ENCODE peak calls at places on chromosomes 13 and 19, in five cellular contexts. O, F, I, W and G are unnamed samples.

GRCh38 chr13:73610799-73611592 is 523.2 kb downstream of the KLF12 start:
- DNase-seq in W (no peak), O (no peak), F (no peak), I (no peak), G (no peak)

GRCh38 chr13:51844862-51845573 is at the start of gene TMEM272:
- DNase-seq in F (no peak), W (no peak), I (peak), O (peak), G (peak)

GRCh38 chr19:39913682-39914333 is 20.6 kb downstream of the FCGBP start:
- DNase-seq in W (no peak), O (no peak), I (no peak), F (no peak), G (no peak)

GRCh38 chr13:110634558-110634957 is 19.2 kb downstream of the NAXD start:
- DNase-seq in F (no peak), O (no peak), I (no peak), W (no peak), G (no peak)

GRCh38 chr13:41127746-41128145 is 4.9 kb downstream of the KBTBD6 start:
- DNase-seq in W (no peak), O (no peak), F (no peak), I (no peak), G (no peak)

GRCh38 chr13:98144501-98145350 is 1.8 kb downstream of the FARP1 start:
- DNase-seq in F (no peak), O (no peak), I (no peak), W (peak), G (no peak)

GRCh38 chr19:7670790-7671189 is 1.9 kb downstream of the RETN start:
- DNase-seq in I (no peak), W (no peak), F (no peak), O (no peak), G (no peak)

GRCh38 chr13:83503424-83503823 is 378.9 kb downstream of the SLITRK1 start:
- DNase-seq in O (no peak), I (no peak), F (no peak), W (no peak), G (no peak)

GRCh38 chr13:108003626-108004025 is 211.7 kb downstream of the LIG4 start:
- DNase-seq in I (no peak), F (no peak), O (no peak), W (no peak), G (no peak)

GRCh38 chr19:29843180-29844051 is 31.6 kb downstream of the CCNE1 start:
- DNase-seq in F (no peak), I (no peak), W (no peak), O (no peak), G (peak)

GRCh38 chr13:21069561-21070004 is 8.2 kb upstream of the LATS2 start:
- DNase-seq in I (no peak), O (no peak), F (no peak), W (peak), G (no peak)

GRCh38 chr13:34459856-34460255 is 482.2 kb upstream of the NBEA start:
- DNase-seq in W (no peak), O (no peak), I (no peak), F (no peak), G (no peak)

GRCh38 chr13:29509999-29510586 is 85.4 kb downstream of the SLC7A1 start:
- DNase-seq in I (no peak), W (no peak), F (no peak), O (no peak), G (no peak)

GRCh38 chr13:110540871-110541525 is 20.5 kb downstream of the RAB20 start:
- DNase-seq in O (no peak), F (no peak), I (no peak), W (no peak), G (no peak)

GRCh38 chr19:45901432-45901903 is 945 bp downstream of the MYPOP start:
- DNase-seq in W (no peak), O (no peak), I (peak), F (no peak), G (no peak)

GRCh38 chr19:33472696-33473624 is 48.6 kb downstream of the PEPD start:
- DNase-seq in F (no peak), W (peak), I (no peak), O (no peak), G (no peak)

GRCh38 chr13:101514695-101515275 is 62.3 kb downstream of the ITGBL1 start:
- DNase-seq in O (no peak), I (no peak), F (no peak), W (peak), G (no peak)

GRCh38 chr19:45293682-45294081 is 29.0 kb downstream of the CKM start:
- DNase-seq in O (no peak), I (no peak), W (no peak), F (no peak), G (no peak)

GRCh38 chr13:110387451-110388140 is 80.5 kb downstream of the COL4A2 start:
- DNase-seq in F (no peak), I (no peak), W (no peak), O (no peak), G (peak)

GRCh38 chr13:79870766-79871165 is 389.8 kb downstream of the NDFIP2 start:
- DNase-seq in W (no peak), F (no peak), I (no peak), O (no peak), G (no peak)

GRCh38 chr19:45865269-45865948 is 1.3 kb downstream of the FOXA3 start:
- DNase-seq in O (no peak), F (no peak), I (no peak), W (no peak), G (no peak)

GRCh38 chr13:110388141-110388943 is 81.3 kb downstream of the COL4A2 start:
- DNase-seq in W (no peak), O (no peak), F (no peak), I (no peak), G (peak)

GRCh38 chr13:71935166-71935840 is 68.3 kb upstream of the DACH1 start:
- DNase-seq in I (no peak), W (no peak), O (no peak), F (no peak), G (no peak)

GRCh38 chr13:23856008-23856750 is 33.0 kb downstream of the MIPEP start:
- DNase-seq in W (no peak), I (no peak), O (no peak), F (no peak), G (no peak)

GRCh38 chr19:2419754-2420153 is 7.6 kb downstream of the TIMM13 start:
- DNase-seq in O (no peak), W (no peak), F (no peak), I (no peak), G (no peak)
- TF ChIP-seq CTCF in O (no peak), W (no peak), F (no peak), I (no peak), G (no peak)

GRCh38 chr19:58183822-58184215 is 958 bp downstream of the ZNF274 start:
- DNase-seq in I (no peak), F (peak), O (no peak), W (no peak), G (no peak)

GRCh38 chr19:58182989-58183821 is at the start of gene ZNF274:
- DNase-seq in O (peak), I (peak), W (peak), F (peak), G (peak)

GRCh38 chr19:58182577-58182988 is 278 bp upstream of the ZNF274 start:
- DNase-seq in I (no peak), W (no peak), O (peak), F (no peak), G (no peak)

DNA sequence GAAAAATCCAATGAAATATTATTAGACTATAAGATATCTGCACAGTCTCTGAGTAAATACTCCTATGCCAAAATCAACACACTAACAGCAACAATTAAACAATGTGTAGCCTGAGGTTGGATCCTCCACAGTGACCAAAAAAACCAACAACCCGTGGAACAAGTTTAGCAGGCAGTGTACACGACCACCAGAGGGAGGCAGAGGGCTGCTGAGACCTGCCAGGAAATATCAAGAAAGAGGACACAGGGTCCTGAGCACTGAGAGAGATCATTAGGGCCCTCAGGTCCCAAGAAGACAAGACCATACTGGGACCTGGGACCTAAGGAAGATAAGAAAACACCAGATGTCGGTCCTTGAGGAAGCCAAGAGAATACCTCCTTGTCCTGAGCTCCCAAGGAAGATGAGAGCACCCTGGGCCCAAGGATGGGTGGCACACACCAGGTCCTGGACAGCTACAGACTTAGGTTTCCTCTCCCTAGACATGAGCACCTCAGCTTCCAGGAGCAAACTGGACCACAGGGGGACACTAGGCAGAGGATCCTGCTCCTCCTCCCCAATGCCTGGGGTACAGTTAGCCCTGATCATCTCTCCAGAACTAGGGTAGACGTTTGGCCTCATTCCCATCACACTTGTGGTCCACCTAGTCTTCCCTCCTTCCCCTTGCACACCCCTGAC is 822 bp upstream of the ZNF274 start:
- DNase-seq in W (no peak), F (peak), O (peak), I (peak), G (no peak)
- TF ChIP-seq CTCF in W (peak), F (peak), O (peak), I (no peak), G (no peak)

GRCh38 chr19:10820173-10820572 is 15.8 kb downstream of the TMED1 start:
- DNase-seq in I (no peak), O (no peak), F (no peak), W (no peak), G (no peak)
- TF ChIP-seq CTCF in I (no peak), O (no peak), F (no peak), W (peak), G (no peak)

GRCh38 chr19:10333758-10334339 is 520 bp upstream of the RAVER1 start:
- DNase-seq in W (no peak), F (no peak), O (no peak), I (no peak), G (no peak)
- TF ChIP-seq CTCF in W (no peak), F (no peak), O (no peak), I (no peak), G (no peak)

GRCh38 chr19:18320865-18321728 is 1.8 kb downstream of the LSM4 start:
- DNase-seq in O (no peak), F (no peak), W (no peak), I (no peak), G (no peak)

GRCh38 chr19:18319591-18320135 is 3.2 kb downstream of the LSM4 start:
- DNase-seq in W (no peak), O (no peak), F (no peak), I (no peak), G (no peak)

GRCh38 chr19:18321729-18322091 is 1.2 kb downstream of the LSM4 start:
- DNase-seq in W (no peak), I (no peak), F (no peak), O (no peak), G (no peak)

GRCh38 chr19:18322318-18322758 is 538 bp downstream of the LSM4 start:
- DNase-seq in W (no peak), O (no peak), I (no peak), F (no peak), G (no peak)

DNA sequence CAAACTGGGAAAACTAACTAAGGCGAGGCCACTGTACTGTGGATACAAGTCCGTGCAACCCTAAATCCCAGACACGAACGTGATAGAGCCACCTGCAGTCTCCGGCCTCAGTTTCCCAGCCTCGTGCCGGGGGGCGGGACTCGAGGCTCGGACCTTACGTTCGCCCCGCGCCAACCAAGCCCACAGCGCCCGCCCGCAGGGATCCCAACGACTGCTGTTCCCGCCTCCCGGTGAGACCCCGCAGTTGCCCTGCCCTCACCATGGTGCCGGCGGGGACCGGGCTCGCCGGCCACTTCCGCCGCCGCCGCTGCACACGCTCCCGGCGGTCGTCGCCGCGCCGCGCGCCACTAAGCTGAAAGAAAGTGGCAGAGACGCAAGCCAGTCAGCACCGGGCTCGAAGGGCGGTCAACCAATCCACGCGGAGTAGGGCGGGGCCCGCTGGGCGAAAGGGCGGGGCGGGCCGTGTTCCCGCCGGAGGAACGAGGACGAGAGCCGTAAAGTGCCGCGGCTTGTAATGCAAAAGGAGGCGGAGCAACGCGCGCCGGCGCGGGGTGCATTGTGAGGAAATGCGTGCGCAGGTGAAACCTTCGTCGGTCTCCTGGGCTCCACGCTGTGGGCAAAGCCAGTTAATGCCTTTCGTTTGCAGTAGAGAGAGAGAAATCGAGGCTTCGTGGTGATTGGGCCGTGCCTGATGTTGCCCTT is at the start of gene LSM4:
- DNase-seq in I (peak), O (peak), W (peak), F (peak), G (peak)
- TF ChIP-seq CTCF in I (no peak), O (peak), W (peak), F (peak), G (no peak)

DNA sequence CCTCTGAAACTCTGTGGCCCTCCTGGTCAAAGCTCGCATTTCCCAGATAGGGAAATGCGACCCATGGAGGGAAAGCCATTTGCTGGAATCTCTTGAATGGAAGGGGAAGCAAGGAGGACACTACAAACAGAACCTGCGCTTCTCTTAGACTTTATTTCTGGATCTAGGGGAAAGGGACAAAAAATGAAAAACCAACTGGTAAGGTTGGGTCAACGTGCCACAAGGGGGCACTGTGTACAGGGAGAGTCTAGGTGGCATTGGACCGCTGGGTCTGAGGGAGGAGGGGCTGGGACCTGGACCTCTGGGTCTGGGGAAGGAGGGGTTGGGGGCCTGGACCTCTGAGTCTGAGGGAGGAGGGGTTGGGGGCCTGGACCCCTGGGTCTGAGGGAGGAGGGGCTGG is 5.0 kb downstream of the KLK4 start:
- DNase-seq in I (no peak), F (no peak), O (peak), W (no peak), G (no peak)
- TF ChIP-seq CTCF in I (no peak), F (no peak), O (peak), W (peak), G (peak)

GRCh38 chr13:62119739-62120700 is 704.4 kb upstream of the PCDH20 start:
- DNase-seq in I (no peak), W (no peak), F (no peak), O (no peak), G (no peak)
- TF ChIP-seq CTCF in I (no peak), W (peak), F (no peak), O (no peak), G (peak)

DNA sequence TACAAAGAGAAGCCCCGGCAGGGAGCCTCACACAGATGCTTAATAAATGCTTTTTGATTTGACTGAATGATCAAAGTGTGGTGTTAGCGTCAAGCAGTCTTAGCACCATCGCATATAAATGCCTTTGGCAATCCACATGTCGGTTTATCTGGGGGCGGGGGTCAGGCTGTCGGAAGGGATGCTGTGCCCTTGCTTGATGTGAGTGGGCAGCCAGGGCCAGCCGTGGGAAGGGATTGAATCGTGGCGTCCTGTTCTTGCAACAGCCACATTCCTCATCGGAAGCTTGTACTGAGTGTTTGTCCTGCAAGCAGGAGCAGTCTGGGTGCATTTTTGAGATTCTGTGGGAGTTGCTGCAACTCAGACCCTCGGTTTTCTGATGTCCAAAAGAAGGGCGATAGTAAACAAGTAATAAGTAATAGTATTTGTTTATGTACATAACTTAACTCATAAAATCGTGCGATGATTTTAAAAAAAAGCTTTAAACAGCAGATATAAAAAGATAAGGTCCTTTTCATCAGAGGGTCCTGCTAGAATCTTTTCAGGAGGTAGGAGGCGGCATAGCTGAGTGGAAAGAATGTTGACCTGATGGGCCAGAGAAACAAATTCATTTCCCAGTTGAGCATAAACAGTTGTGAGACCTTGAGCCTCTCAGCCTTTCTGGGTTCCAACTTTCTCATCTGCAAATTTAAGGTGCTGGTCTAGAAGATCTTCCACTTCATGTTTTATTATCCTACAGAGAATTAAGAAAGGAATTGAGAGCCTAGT is 173.3 kb downstream of the LACC1 start:
- DNase-seq in F (no peak), I (no peak), O (no peak), W (no peak), G (peak)
- TF ChIP-seq CTCF in F (no peak), I (no peak), O (no peak), W (peak), G (no peak)